ENCODE peak calls at places on chromosome 5, in eight cellular contexts. Y is left lung; R is RWPE2; U is CD4-positive, alpha-beta T cell; K is gastrocnemius medialis; D is foreskin keratinocyte; W is heart right ventricle; L is lower lobe of right lung. V is an unnamed sample.
A peak's percentile ranks its signal among the peaks of the same experiment; 100 is the strongest.

GRCh38 chr5:89004379-89004778 is 121.4 kb upstream of the MEF2C start:
- ATAC-seq in K (no peak), W (no peak), L (no peak), Y (no peak), D (no peak), R (no peak), U (no peak), V (no peak)

GRCh38 chr5:604391-604831 is 7.7 kb upstream of the CEP72 start:
- ATAC-seq in W (no peak), U (no peak), K (no peak), Y (no peak), D (no peak), L (no peak), R (no peak), V (no peak)

GRCh38 chr5:38121420-38121819 is 136.9 kb upstream of the EGFLAM start:
- ATAC-seq in U (no peak), D (no peak), R (no peak), L (no peak), K (no peak), W (no peak), Y (no peak), V (no peak)

GRCh38 chr5:174410716-174411512 is 313.5 kb upstream of the MSX2 start:
- ATAC-seq in K (no peak), R (peak; percentile 85), U (no peak), W (no peak), L (no peak), D (peak; percentile 36), Y (no peak), V (no peak)

GRCh38 chr5:170297589-170298462 is at the start of gene LCP2:
- ATAC-seq in K (peak; percentile 51), W (peak; percentile 77), L (peak; percentile 64), Y (peak; percentile 58), U (peak; percentile 75), D (no peak), R (peak; percentile 15), V (no peak)

GRCh38 chr5:107519900-107520354 is 150.8 kb downstream of the EFNA5 start:
- ATAC-seq in D (peak; percentile 59), R (peak; percentile 59), U (no peak), W (peak; percentile 15), L (peak; percentile 48), K (no peak), Y (no peak), V (no peak)

GRCh38 chr5:157180374-157181264 is at the start of gene ITK:
- ATAC-seq in U (peak; percentile 76), R (no peak), W (no peak), K (no peak), D (no peak), L (peak; percentile 62), Y (no peak), V (no peak)

GRCh38 chr5:148437249-148437648 is 53.5 kb downstream of the FBXO38 start:
- ATAC-seq in Y (no peak), L (peak; percentile 41), U (no peak), W (no peak), R (no peak), D (no peak), K (no peak), V (no peak)

GRCh38 chr5:128703322-128703721 is 165.3 kb upstream of the FBN2 start:
- ATAC-seq in K (no peak), W (no peak), U (no peak), R (no peak), L (no peak), Y (no peak), D (no peak), V (no peak)

GRCh38 chr5:123875444-123876264 is 363.7 kb downstream of the CSNK1G3 start:
- ATAC-seq in R (no peak), K (no peak), Y (peak; percentile 32), W (peak; percentile 81), L (no peak), U (no peak), D (no peak), V (no peak)

GRCh38 chr5:157116483-157116954 is 7.7 kb upstream of the HAVCR2 start:
- ATAC-seq in W (no peak), R (no peak), U (no peak), D (no peak), Y (no peak), K (no peak), L (no peak), V (no peak)

GRCh38 chr5:31854181-31854624 is 215.3 kb downstream of the PDZD2 start:
- ATAC-seq in W (peak; percentile 69), D (peak; percentile 61), R (peak; percentile 73), K (peak; percentile 30), Y (peak; percentile 61), L (peak; percentile 67), U (peak; percentile 36), V (peak; percentile 50)

GRCh38 chr5:158858746-158859145 is 241.0 kb downstream of the EBF1 start:
- ATAC-seq in U (no peak), Y (no peak), K (no peak), W (no peak), L (no peak), R (no peak), D (no peak), V (no peak)

GRCh38 chr5:158856295-158856694 is 243.4 kb downstream of the EBF1 start:
- ATAC-seq in Y (no peak), L (no peak), K (no peak), U (no peak), D (no peak), W (no peak), R (no peak), V (no peak)

GRCh38 chr5:158856794-158857193 is 242.9 kb downstream of the EBF1 start:
- ATAC-seq in D (no peak), L (no peak), U (peak; percentile 55), Y (no peak), K (no peak), R (no peak), W (no peak), V (no peak)

GRCh38 chr5:158858011-158858410 is 241.7 kb downstream of the EBF1 start:
- ATAC-seq in L (no peak), K (no peak), D (no peak), U (no peak), R (no peak), Y (no peak), W (no peak), V (no peak)

GRCh38 chr5:158857376-158857775 is 242.3 kb downstream of the EBF1 start:
- ATAC-seq in W (no peak), D (no peak), U (no peak), L (no peak), Y (no peak), R (no peak), K (no peak), V (no peak)
- H3K27ac ChIP-seq in W (no peak overlapping the region), D (no peak overlapping the region), U (no peak overlapping the region), L (no peak overlapping the region), Y (no peak overlapping the region), R (no peak overlapping the region), K (no peak overlapping the region), V (no peak overlapping the region)

DNA sequence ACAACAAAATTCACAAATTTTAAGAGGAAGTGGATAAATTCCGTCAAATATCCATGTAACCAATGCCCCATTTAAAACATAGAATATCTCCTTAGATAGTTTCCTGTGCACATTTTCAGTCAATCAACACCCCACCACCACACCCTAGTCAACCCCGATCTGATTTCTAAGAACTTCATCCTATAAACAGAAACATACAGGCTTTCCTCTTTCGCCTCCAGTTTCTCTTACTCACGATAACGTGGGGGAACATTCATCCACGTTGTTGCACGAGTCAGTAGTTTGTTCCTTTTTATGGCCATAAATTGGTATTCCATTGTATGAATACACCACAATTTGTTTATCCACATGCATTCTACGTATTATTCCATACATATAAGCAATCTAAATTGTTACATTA is 35.6 kb upstream of the TRIO start:
- ATAC-seq in K (no peak), L (no peak), R (no peak), U (no peak), W (no peak), Y (no peak), D (no peak), V (no peak)
- H3K27ac ChIP-seq in K (no peak overlapping the region), L (no peak overlapping the region), R (no peak overlapping the region), U (no peak overlapping the region), W (no peak overlapping the region), Y (no peak overlapping the region), D (no peak overlapping the region), V (no peak overlapping the region)

GRCh38 chr5:57194653-57195052 is 20.8 kb downstream of the GPBP1 start:
- ATAC-seq in K (no peak), D (no peak), U (no peak), L (no peak), R (no peak), Y (no peak), W (no peak), V (no peak)

GRCh38 chr5:57195060-57195459 is 21.2 kb downstream of the GPBP1 start:
- ATAC-seq in K (no peak), W (no peak), L (no peak), R (no peak), U (no peak), Y (no peak), D (no peak), V (no peak)

GRCh38 chr5:57193757-57194413 is 20.0 kb downstream of the GPBP1 start:
- ATAC-seq in K (no peak), Y (no peak), L (no peak), W (no peak), U (peak; percentile 63), R (no peak), D (no peak), V (no peak)

GRCh38 chr5:57202811-57203210 is 29.0 kb downstream of the GPBP1 start:
- ATAC-seq in L (no peak), Y (no peak), U (no peak), D (no peak), K (no peak), W (no peak), R (no peak), V (no peak)

DNA sequence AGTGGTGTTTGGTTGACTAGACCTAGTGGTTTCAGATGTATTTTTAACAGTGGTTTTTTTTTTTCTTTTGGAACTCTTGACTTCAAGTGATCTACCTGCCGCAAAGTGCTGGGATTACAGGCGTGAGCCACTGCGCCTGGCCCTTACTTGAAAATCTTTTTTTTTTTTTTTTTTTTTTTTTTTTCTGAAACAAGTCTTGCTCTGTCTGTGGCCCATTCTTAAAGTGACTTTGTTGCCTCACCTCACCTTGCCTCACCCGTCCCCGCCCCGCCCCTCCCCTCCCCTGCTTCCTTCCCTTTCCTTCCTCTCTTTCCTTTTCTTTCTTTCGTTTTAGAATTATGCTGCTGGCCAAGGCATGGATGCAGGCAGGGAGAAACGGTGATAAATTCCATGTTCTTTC is 26.0 kb downstream of the GPBP1 start:
- ATAC-seq in U (peak; percentile 59), W (no peak), D (peak; percentile 56), K (no peak), R (peak; percentile 47), L (peak; percentile 65), Y (peak; percentile 84), V (no peak)
- H3K27ac ChIP-seq in U (no peak overlapping the region), W (no peak overlapping the region), D (no peak overlapping the region), K (peak overlapping the region; percentile 13), R (peak overlapping the region; percentile 6), L (no peak overlapping the region), Y (no peak overlapping the region), V (no peak overlapping the region)

DNA sequence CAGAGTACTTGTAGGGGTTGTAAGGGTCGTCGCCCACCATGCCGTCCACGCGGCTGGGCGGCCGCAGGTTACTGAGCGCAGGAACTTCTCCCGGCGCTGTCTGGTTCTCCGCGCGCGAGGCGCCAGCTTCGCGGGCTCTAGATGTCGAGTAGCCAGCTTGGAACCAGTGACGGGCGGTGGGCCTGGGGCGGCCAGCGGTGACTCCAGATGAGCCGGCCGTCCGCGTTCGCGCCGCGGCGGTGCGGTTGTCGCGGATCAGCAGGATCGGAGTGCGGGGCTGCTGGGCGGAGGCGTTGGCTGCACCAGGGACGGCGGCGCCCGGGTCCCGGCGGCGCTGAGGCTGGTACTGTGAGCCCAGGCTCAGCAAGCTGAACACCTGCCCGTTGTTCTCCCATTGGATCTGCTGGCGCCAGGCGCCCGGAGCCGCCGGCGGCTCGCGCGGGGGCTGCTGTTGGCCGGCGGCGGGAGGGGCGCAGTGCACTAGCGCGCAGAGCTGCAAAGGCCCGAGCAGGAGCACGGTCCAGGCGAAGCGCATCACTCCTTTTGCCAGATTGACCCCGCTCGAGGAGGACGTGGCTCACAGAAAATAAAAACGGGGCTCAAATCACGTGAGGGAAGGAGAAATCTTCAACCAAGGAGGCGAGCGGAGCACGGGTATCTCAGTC is 476 bp downstream of the LOX start:
- ATAC-seq in W (peak; percentile 56), U (no peak), R (peak; percentile 47), L (peak; percentile 74), Y (peak; percentile 48), K (peak; percentile 22), D (peak; percentile 54), V (peak; percentile 30)
- H3K27ac ChIP-seq in W (peak overlapping the region; percentile 6), U (no peak overlapping the region), R (peak overlapping the region; percentile 76), L (peak overlapping the region; percentile 59), Y (peak overlapping the region; percentile 89), K (no peak overlapping the region), D (no peak overlapping the region), V (no peak overlapping the region)

V was measured in gastroesophageal sphincter.